ENCODE peak calls at places on chromosomes 3 and 15, in eight cellular contexts. A, B, V, O, F, P, G and K are unnamed samples.

GRCh38 chr3:15161113-15161512 is 44.9 kb upstream of the CAPN7 start:
- DNase-seq in A (no peak), B (no peak), V (no peak), O (no peak), F (no peak), P (no peak), G (no peak), K (no peak)

GRCh38 chr15:92618121-92618520 is 37.5 kb downstream of the FAM174B start:
- DNase-seq in A (peak; percentile 46), B (peak; percentile 41), V (no peak), O (no peak), F (no peak), P (no peak), G (peak; percentile 38), K (no peak)

GRCh38 chr15:47503884-47504283 is 213.4 kb upstream of the SEMA6D start:
- DNase-seq in A (no peak), B (no peak), V (no peak), O (no peak), F (no peak), P (no peak), G (no peak), K (no peak)

GRCh38 chr3:101513419-101513986 is 491 bp upstream of the SENP7 start:
- DNase-seq in A (no peak), B (no peak), V (no peak), O (no peak), F (no peak), P (no peak), G (no peak), K (no peak)

GRCh38 chr15:50390549-50391264 is 33.5 kb upstream of the USP8 start:
- DNase-seq in A (no peak), B (no peak), V (no peak), O (no peak), F (no peak), P (peak; percentile 49), G (no peak), K (no peak)

GRCh38 chr3:190860531-190860930 is 2.0 kb downstream of the GMNC start:
- DNase-seq in A (no peak), B (no peak), V (no peak), O (no peak), F (no peak), P (no peak), G (no peak), K (no peak)

GRCh38 chr3:126621627-126622345 is 33.1 kb downstream of the TXNRD3 start:
- DNase-seq in A (no peak), B (no peak), V (no peak), O (no peak), F (no peak), P (no peak), G (no peak), K (no peak)

GRCh38 chr3:126952983-126953660 is 29.8 kb upstream of the PLXNA1 start:
- DNase-seq in A (no peak), B (no peak), V (no peak), O (no peak), F (no peak), P (no peak), G (no peak), K (no peak)

GRCh38 chr15:64842986-64843561 is 1.4 kb downstream of the PLEKHO2 start:
- DNase-seq in A (no peak), B (peak; percentile 38), V (no peak), O (peak; percentile 53), F (no peak), P (no peak), G (no peak), K (no peak)

GRCh38 chr3:196632033-196632751 is 7.3 kb upstream of the NRROS start:
- DNase-seq in A (peak; percentile 78), B (peak; percentile 77), V (peak; percentile 70), O (peak; percentile 87), F (peak; percentile 69), P (peak; percentile 69), G (peak; percentile 63), K (peak; percentile 89)
- TF ChIP-seq CTCF in A (no peak), B (peak; percentile 21), V (no peak), O (no peak), F (peak; percentile 18), P (peak; percentile 8), G (no peak), K (no peak)

GRCh38 chr3:158770254-158771017 is 31.4 kb upstream of the MFSD1 start:
- DNase-seq in A (no peak), B (no peak), V (peak; percentile 23), O (no peak), F (no peak), P (no peak), G (no peak), K (no peak)

GRCh38 chr3:158766364-158766763 is 34.1 kb upstream of the RARRES1 start:
- DNase-seq in A (no peak), B (no peak), V (no peak), O (no peak), F (no peak), P (no peak), G (no peak), K (no peak)

GRCh38 chr3:158769519-158770253 is 32.2 kb upstream of the MFSD1 start:
- DNase-seq in A (no peak), B (no peak), V (no peak), O (no peak), F (no peak), P (no peak), G (no peak), K (no peak)

GRCh38 chr3:158768881-158769518 is 32.9 kb upstream of the MFSD1 start:
- DNase-seq in A (no peak), B (no peak), V (peak; percentile 85), O (peak; percentile 11), F (peak; percentile 56), P (no peak), G (no peak), K (peak; percentile 26)

DNA sequence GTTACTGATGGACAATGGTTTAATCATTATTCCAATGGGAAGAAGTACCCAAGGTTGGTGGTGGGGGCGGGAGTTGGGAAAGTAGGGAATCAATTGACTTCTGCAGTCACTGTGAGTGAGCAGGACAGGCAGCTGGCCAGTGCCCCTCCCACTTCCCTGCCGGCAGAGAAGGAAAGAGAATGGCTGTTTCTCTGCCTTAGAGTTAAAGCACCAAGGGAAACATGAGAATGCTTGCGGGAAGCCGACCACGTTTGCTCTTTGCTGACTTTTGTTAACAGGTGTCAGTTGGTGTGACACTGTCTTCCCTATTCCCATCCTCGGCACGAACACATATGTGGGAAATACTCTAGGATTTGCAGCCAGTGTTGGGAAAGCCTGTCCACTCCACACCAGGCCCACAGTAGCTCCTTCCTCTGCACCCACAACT is 33.5 kb upstream of the MFSD1 start:
- DNase-seq in A (peak; percentile 76), B (peak; percentile 42), V (peak; percentile 62), O (peak; percentile 54), F (peak; percentile 55), P (no peak), G (no peak), K (peak; percentile 63)
- H3K27ac ChIP-seq in A (peak overlapping the region; percentile 79), B (peak overlapping the region; percentile 5), V (peak overlapping the region; percentile 89), O (peak overlapping the region; percentile 53), F (peak overlapping the region; percentile 71), P (no peak overlapping the region), G (peak overlapping the region; percentile 91), K (no peak overlapping the region)

DNA sequence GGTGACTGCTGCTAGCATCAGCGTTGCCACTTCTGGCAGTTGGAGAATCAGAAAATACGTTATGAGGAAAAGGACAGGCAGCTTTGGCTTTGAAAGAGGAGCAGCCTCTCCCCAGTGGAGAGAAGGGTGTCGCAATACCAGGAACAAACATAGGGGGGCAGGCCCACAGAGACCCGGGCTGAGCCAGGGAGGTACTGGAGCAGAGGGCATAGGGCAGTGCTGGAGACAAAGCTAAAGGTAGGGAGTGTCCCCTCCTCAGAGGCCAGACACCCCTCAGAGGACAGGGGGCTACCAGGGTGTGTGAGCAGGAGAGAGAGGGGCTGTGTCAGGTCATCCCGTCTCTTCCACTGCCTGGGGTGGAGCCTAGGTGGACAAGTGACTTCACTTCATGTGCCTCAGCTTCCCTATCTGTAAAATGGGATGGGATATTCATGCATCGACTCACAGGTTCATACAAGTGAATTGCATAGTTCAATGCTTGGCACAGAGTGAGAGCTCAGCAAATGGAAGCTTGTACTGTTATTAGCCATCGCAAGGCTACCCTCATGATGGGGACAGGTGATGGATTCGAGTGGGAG is 49.7 kb upstream of the LIMD1 start:
- DNase-seq in A (no peak), B (no peak), V (no peak), O (no peak), F (no peak), P (no peak), G (no peak), K (no peak)
- TF ChIP-seq POLR2A in A (no peak), B (no peak), V (no peak), O (no peak), F (no peak), P (no peak), G (no peak), K (no peak)

GRCh38 chr3:189195302-189195701 is 23.5 kb downstream of the TPRG1 start:
- DNase-seq in A (no peak), B (no peak), V (peak; percentile 14), O (no peak), F (no peak), P (no peak), G (no peak), K (no peak)
- TF ChIP-seq CTCF in A (no peak), B (no peak), V (no peak), O (no peak), F (no peak), P (peak; percentile 29), G (no peak), K (no peak)